ENCODE peak calls at places on chromosomes 11 and 22, in five cellular contexts. X is GM12878, I is H1, V is GM12892, K is HepG2. Q is an unnamed sample.

GRCh38 chr11:1392111-1392510 is 2.4 kb downstream of the BRSK2 start:
- DNase-seq in X (no peak), I (no peak), V (no peak), K (no peak), Q (no peak)

GRCh38 chr22:47063606-47064005 is 301.2 kb downstream of the TBC1D22A start:
- DNase-seq in X (no peak), I (no peak), V (no peak), K (no peak), Q (no peak)

GRCh38 chr11:117814766-117815261 is 9.7 kb downstream of the FXYD2 start:
- DNase-seq in X (peak; percentile 96), I (no peak), V (no peak), K (peak; percentile 54), Q (no peak)

GRCh38 chr11:16820324-16821092 is 82.1 kb downstream of the C11orf58 start:
- DNase-seq in X (peak; percentile 42), I (peak; percentile 66), V (peak; percentile 61), K (peak; percentile 62), Q (peak; percentile 65)

GRCh38 chr11:121595717-121596156 is 143.0 kb upstream of the SORL1-AS1 start:
- DNase-seq in X (no peak), I (no peak), V (no peak), K (no peak), Q (no peak)

GRCh38 chr11:76226626-76227025 is 20.3 kb upstream of the WNT11 start:
- DNase-seq in X (no peak), I (no peak), V (no peak), K (no peak), Q (no peak)

GRCh38 chr22:37425800-37426531 is 1.3 kb downstream of the ELFN2 start:
- DNase-seq in X (no peak), I (peak; percentile 70), V (no peak), K (no peak), Q (no peak)

GRCh38 chr11:126438691-126439090 is 83.2 kb downstream of the ST3GAL4 start:
- DNase-seq in X (no peak), I (no peak), V (no peak), K (no peak), Q (no peak)

GRCh38 chr22:24423519-24424000 is 3.8 kb upstream of the ADORA2A start:
- DNase-seq in X (no peak), I (peak; percentile 92), V (peak; percentile 95), K (no peak), Q (peak; percentile 95)

GRCh38 chr11:61696602-61697001 is 16.4 kb downstream of the DAGLA start:
- DNase-seq in X (no peak), I (no peak), V (no peak), K (no peak), Q (no peak)

GRCh38 chr11:12050911-12051667 is 42.7 kb upstream of the DKK3 start:
- DNase-seq in X (no peak), I (no peak), V (no peak), K (no peak), Q (no peak)

GRCh38 chr22:23816552-23816976 is 22.2 kb downstream of the DERL3 start:
- DNase-seq in X (no peak), I (no peak), V (no peak), K (no peak), Q (no peak)

GRCh38 chr11:63869686-63870085 is 30.8 kb downstream of the MARK2 start:
- DNase-seq in X (no peak), I (no peak), V (no peak), K (no peak), Q (no peak)

GRCh38 chr22:35264986-35265385 is 7.7 kb downstream of the HMGXB4 start:
- DNase-seq in X (no peak), I (no peak), V (no peak), K (no peak), Q (no peak)

GRCh38 chr22:32123657-32124056 is 35.4 kb downstream of the C22orf42 start:
- DNase-seq in X (no peak), I (peak; percentile 73), V (no peak), K (no peak), Q (no peak)

GRCh38 chr11:45889966-45890365 is 4.5 kb downstream of the MAPK8IP1 start:
- DNase-seq in X (no peak), I (no peak), V (no peak), K (no peak), Q (no peak)

GRCh38 chr11:109914038-109914437 is 179.2 kb upstream of the ZC3H12C start:
- DNase-seq in X (no peak), I (no peak), V (no peak), K (no peak), Q (no peak)

GRCh38 chr11:8382436-8383053 is 118.9 kb upstream of the LMO1 start:
- DNase-seq in X (no peak), I (no peak), V (no peak), K (no peak), Q (no peak)

GRCh38 chr22:42919199-42919598 is 62.1 kb upstream of the ARFGAP3 start:
- DNase-seq in X (no peak), I (no peak), V (no peak), K (peak; percentile 59), Q (no peak)

GRCh38 chr11:83571301-83571700 is 285.1 kb upstream of the CCDC90B start:
- DNase-seq in X (no peak), I (no peak), V (no peak), K (no peak), Q (no peak)

GRCh38 chr22:37638351-37639069 is 959 bp upstream of the SH3BP1 start:
- DNase-seq in X (no peak), I (no peak), V (no peak), K (peak; percentile 60), Q (no peak)

GRCh38 chr11:8015753-8016239 is 28.7 kb downstream of the EIF3F start:
- DNase-seq in X (no peak), I (peak; percentile 33), V (no peak), K (no peak), Q (no peak)

GRCh38 chr11:107751082-107751481 is 39.2 kb upstream of the SLN start:
- DNase-seq in X (no peak), I (no peak), V (no peak), K (no peak), Q (no peak)

GRCh38 chr11:116078101-116078561 is 573.9 kb upstream of the CADM1 start:
- DNase-seq in X (no peak), I (no peak), V (no peak), K (peak; percentile 15), Q (no peak)

GRCh38 chr11:75611823-75612222 is 49.8 kb downstream of the SERPINH1 start:
- DNase-seq in X (no peak), I (no peak), V (no peak), K (no peak), Q (no peak)

GRCh38 chr22:33000342-33001280 is 57.6 kb downstream of the SYN3 start:
- DNase-seq in X (no peak), I (peak; percentile 92), V (no peak), K (peak; percentile 15), Q (no peak)

GRCh38 chr11:47377571-47378010 is 756 bp downstream of the SPI1 start:
- DNase-seq in X (no peak), I (no peak), V (no peak), K (no peak), Q (no peak)

GRCh38 chr11:123451183-123451907 is 21.3 kb downstream of the GRAMD1B start:
- DNase-seq in X (no peak), I (no peak), V (no peak), K (no peak), Q (no peak)

GRCh38 chr11:2667940-2668339 is 31.9 kb downstream of the KCNQ1OT1 start:
- DNase-seq in X (no peak), I (no peak), V (no peak), K (peak; percentile 38), Q (no peak)

GRCh38 chr22:41664490-41664889 is 24.2 kb downstream of the SNU13 start:
- DNase-seq in X (no peak), I (no peak), V (no peak), K (no peak), Q (no peak)

GRCh38 chr22:41668971-41669911 is 19.4 kb downstream of the SNU13 start:
- DNase-seq in X (no peak), I (no peak), V (no peak), K (no peak), Q (no peak)

GRCh38 chr22:41661713-41662112 is 27.0 kb downstream of the SNU13 start:
- DNase-seq in X (no peak), I (no peak), V (no peak), K (no peak), Q (no peak)

GRCh38 chr22:41661088-41661487 is 27.6 kb downstream of the SNU13 start:
- DNase-seq in X (no peak), I (no peak), V (no peak), K (no peak), Q (no peak)

DNA sequence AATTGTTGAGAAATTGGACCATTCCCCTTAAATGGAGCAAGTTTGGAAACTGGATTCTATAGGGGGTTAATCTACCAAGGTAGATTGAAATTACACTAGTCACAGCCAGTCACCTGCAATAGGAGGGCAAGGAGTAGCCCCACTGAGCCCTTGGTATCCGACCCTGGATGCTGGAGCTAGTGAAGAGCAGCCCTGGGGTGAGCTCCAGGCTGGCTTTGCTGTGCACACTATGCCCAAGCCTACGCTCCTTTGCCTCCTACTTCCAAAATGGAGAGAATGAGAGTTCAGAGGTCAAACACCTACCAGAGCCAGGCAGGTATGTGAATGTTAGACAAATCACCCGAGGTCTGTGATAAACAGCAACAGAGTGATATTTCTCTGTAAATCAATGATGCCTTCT is 23.7 kb downstream of the SNU13 start:
- DNase-seq in X (no peak), I (no peak), V (no peak), K (no peak), Q (no peak)
- TF ChIP-seq TAF1 in X (no peak), I (no peak), V (no peak), K (no peak), Q (no peak)

GRCh38 chr11:68582416-68583046 is 101.8 kb upstream of the GAL start:
- DNase-seq in X (no peak), I (no peak), V (no peak), K (no peak), Q (no peak)

GRCh38 chr11:68579455-68579854 is 104.9 kb upstream of the GAL start:
- DNase-seq in X (no peak), I (no peak), V (no peak), K (no peak), Q (no peak)

GRCh38 chr11:68581901-68582300 is 102.4 kb upstream of the GAL start:
- DNase-seq in X (no peak), I (no peak), V (no peak), K (no peak), Q (no peak)

GRCh38 chr11:68583047-68583446 is 101.3 kb upstream of the GAL start:
- DNase-seq in X (no peak), I (no peak), V (no peak), K (no peak), Q (no peak)

GRCh38 chr11:68581439-68581838 is 102.9 kb upstream of the GAL start:
- DNase-seq in X (no peak), I (no peak), V (no peak), K (no peak), Q (no peak)
- TF ChIP-seq POLR2AphosphoS5 in X (no peak), I (no peak), V (no peak), K (no peak), Q (no peak)

DNA sequence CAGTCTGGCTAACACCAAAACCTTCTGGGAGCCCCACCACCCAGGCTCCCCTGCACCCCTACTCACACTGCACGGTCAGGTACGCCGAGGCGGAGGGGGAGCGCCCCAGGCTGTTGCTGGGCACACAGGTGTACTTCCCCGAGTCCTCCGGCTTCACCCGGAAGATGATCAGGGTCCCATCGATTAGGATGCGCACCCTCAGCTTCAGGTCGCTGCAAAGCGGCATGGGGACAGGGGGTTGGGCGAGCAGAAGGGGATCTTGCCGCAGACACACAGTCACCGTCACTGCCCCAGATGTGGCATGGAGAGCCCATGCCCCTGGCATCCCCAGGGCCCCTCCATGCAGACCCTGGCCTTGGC is 21.2 kb downstream of the IGSF9B start:
- DNase-seq in X (no peak), I (no peak), V (no peak), K (no peak), Q (no peak)
- TF ChIP-seq TAF1 in X (no peak), I (no peak), V (no peak), K (no peak), Q (no peak)

GRCh38 chr11:5500391-5500790 is 9.4 kb downstream of the UBQLN3 start:
- DNase-seq in X (peak; percentile 24), I (no peak), V (no peak), K (no peak), Q (no peak)
- TF ChIP-seq POLR2AphosphoS5 in X (no peak), I (no peak), V (no peak), K (no peak), Q (no peak)